ENCODE peak calls at places on chromosome X, in six cellular contexts. X is fibroblast of lung, B is uterus, F is transverse colon, L is lung, Z is PC-3. Y is an unnamed sample.

GRCh38 chrX:120741452-120741851 is 111.6 kb upstream of the C1GALT1C1 start:
- DNase-seq in X (no peak), B (no peak), F (no peak), L (no peak), Z (peak), Y (no peak)

GRCh38 chrX:4379071-4379470 is 665.6 kb upstream of the PRKX start:
- DNase-seq in X (no peak), B (no peak), F (no peak), L (no peak), Z (peak), Y (no peak)

GRCh38 chrX:29652484-29652883 is 562.9 kb upstream of the MAGEB2 start:
- DNase-seq in X (peak), B (no peak), F (no peak), L (no peak), Z (peak), Y (no peak)

GRCh38 chrX:106894978-106895452 is 8.1 kb downstream of the RIPPLY1 start:
- DNase-seq in X (peak), B (peak), F (no peak), L (no peak), Z (peak), Y (no peak)

GRCh38 chrX:84047339-84047738 is 140.7 kb downstream of the RPS6KA6 start:
- DNase-seq in X (no peak), B (no peak), F (no peak), L (no peak), Z (no peak), Y (no peak)

GRCh38 chrX:45806410-45807121 is 605.9 kb upstream of the DIPK2B start:
- DNase-seq in X (peak), B (no peak), F (no peak), L (no peak), Z (no peak), Y (no peak)

GRCh38 chrX:78329486-78329885 is 2.1 kb upstream of the CYSLTR1 start:
- DNase-seq in X (no peak), B (no peak), F (peak), L (no peak), Z (no peak), Y (no peak)

GRCh38 chrX:71815121-71815905 is 52.2 kb downstream of the CXorf49B start:
- DNase-seq in X (no peak), B (no peak), F (no peak), L (no peak), Z (no peak), Y (peak)

GRCh38 chrX:115311666-115312065 is 22.2 kb downstream of the LUZP4 start:
- DNase-seq in X (peak), B (no peak), F (no peak), L (no peak), Z (no peak), Y (no peak)

GRCh38 chrX:37872303-37872655 is 24.9 kb upstream of the DYNLT3 start:
- DNase-seq in X (no peak), B (no peak), F (no peak), L (no peak), Z (no peak), Y (no peak)

DNA sequence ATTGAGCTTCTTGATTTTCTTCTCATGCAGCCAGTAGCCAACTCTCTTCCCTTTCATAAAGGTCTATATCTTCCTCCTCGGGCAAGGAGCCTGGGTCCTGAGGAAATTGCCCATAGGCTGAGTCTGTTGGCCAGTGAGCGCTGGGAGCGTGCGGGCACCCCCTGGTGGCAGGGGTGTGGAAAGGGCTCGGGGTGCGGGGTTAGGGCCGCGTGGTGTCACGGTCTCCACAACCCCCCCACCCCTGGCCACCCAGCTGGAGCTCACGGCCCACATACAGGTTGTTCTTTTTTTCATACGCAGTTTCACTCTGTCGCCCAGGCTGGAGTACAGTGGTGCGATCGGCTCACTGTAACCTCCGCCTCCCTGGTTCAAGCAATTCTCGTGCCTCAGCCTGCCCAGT is 13.1 kb downstream of the RBM10 start:
- DNase-seq in X (no peak), B (no peak), F (no peak), L (no peak), Z (no peak), Y (no peak)
- TF ChIP-seq CTCF in X (no peak), B (no peak), F (no peak), L (no peak), Z (peak), Y (no peak)

DNA sequence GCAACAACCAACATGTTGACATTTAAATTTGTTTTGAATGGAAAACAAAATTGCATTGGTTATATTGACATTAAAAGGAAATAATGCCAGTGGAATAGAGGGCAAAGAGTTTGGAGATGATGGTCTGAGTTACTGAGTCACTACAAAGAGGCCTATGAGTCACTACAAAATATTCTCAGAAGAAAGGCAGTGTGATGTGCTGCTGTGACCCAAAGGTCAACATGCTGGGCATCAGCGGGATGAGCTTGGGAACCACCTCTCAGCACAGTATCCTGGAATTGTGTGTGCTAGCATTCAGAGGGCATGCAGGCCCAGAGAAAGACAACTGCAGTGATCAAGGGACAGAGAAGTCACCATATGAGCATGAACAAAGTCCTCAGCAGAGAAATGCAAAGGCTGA is 2.8 kb downstream of the CMC4 start:
- DNase-seq in X (peak), B (no peak), F (no peak), L (no peak), Z (peak), Y (no peak)
- H3K4me3 ChIP-seq in X (no peak), B (no peak), F (no peak), L (no peak), Z (peak), Y (no peak)

DNA sequence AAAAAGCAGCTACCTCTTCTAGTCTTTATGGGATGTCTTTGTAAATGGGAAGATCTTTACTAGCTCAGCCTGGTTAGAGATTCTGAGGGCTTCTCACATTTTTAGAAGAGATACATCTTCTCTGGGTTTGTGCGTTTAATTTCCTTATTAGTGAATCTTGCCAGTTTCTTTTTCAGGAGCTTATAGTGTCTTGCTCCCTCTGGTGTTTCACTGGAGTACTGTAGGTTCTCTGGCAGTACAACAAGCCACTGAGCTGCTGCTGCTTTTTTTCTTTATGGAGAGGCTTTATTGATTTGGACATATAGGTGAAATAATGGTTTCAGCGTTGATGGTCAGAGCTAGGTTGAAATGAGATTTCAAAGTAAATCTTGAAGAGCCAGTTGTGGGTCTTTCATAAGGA is 82.9 kb downstream of the LAS1L start:
- DNase-seq in X (peak), B (no peak), F (peak), L (no peak), Z (peak), Y (no peak)
- TF ChIP-seq CTCF in X (peak), B (no peak), F (peak), L (no peak), Z (peak), Y (no peak)

GRCh38 chrX:140765043-140765784 is 55.7 kb downstream of the LINC00632 start:
- DNase-seq in X (peak), B (no peak), F (no peak), L (no peak), Z (peak), Y (no peak)
- H3K4me3 ChIP-seq in X (peak), B (no peak), F (no peak), L (no peak), Z (peak), Y (no peak)

DNA sequence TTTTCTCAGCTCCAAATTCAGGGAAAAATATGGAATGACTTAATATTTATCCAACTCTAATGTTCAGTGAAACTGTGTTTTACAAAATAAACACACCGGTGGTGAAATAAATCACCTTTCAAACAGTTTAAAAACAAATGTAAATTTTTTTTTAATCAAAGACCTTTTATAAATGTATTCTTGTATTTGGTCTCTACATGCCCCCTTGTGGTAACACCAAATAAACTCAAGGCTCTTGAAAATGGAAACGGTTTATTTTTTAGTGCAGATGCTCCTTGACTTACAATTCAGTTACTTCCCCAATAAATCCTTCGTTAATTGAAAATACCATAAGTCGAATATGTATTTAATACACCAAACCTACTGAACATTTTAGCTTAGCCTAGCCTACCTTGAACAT is 45.9 kb upstream of the ITM2A start:
- DNase-seq in X (no peak), B (no peak), F (no peak), L (no peak), Z (peak), Y (no peak)
- TF ChIP-seq CTCF in X (no peak), B (peak), F (peak), L (no peak), Z (peak), Y (no peak)

GRCh38 chrX:55640854-55641253 is 17.7 kb downstream of the FOXR2 start:
- DNase-seq in X (no peak), B (no peak), F (no peak), L (no peak), Z (peak), Y (no peak)
- H3K4me3 ChIP-seq in X (no peak), B (no peak), F (no peak), L (no peak), Z (no peak), Y (no peak)